ENCODE peak calls at places on chromosomes 3 and 15, in nine cellular contexts. S is HT-29; P is HT1080; I is activated T-helper 9 cell treated with anti-CD3 and anti-CD28 coated beads, Interleukin-2, amount 50 U/mL, for 16 hours; T is pons; D is activated CD4-positive, alpha-beta T cell treated with anti-CD3 and anti-CD28 coated beads for 24 hours; Q is lower lobe of right lung; H is NCI-H2029 treated with DMSO at 0.1 percent for 48 hours; N is ACHN. J is an unnamed sample.

GRCh38 chr3:189961525-189962161 is 159.1 kb downstream of the P3H2 start:
- DNase-seq in S (peak), P (peak), I (peak), T (peak), D (peak), Q (peak), H (peak), N (peak), J (peak)

GRCh38 chr3:121436641-121437040 is 109.1 kb downstream of the POLQ start:
- DNase-seq in S (no peak), P (peak), I (no peak), T (no peak), D (no peak), Q (no peak), H (peak), N (no peak), J (peak)

GRCh38 chr15:60128000-60128376 is 123.9 kb downstream of the FOXB1 start:
- DNase-seq in S (no peak), P (peak), I (no peak), T (peak), D (no peak), Q (no peak), H (no peak), N (no peak), J (no peak)

GRCh38 chr15:38042707-38043445 is 108.4 kb downstream of the TMCO5A start:
- DNase-seq in S (no peak), P (no peak), I (no peak), T (peak), D (no peak), Q (no peak), H (no peak), N (no peak), J (no peak)

GRCh38 chr15:79953951-79954444 is 17.0 kb downstream of the BCL2A1 start:
- DNase-seq in S (no peak), P (no peak), I (no peak), T (no peak), D (no peak), Q (no peak), H (no peak), N (no peak), J (no peak)

GRCh38 chr3:61857297-61857696 is 295.9 kb downstream of the PTPRG start:
- DNase-seq in S (no peak), P (no peak), I (no peak), T (no peak), D (no peak), Q (no peak), H (no peak), N (no peak), J (no peak)

GRCh38 chr3:122988507-122988906 is 39.1 kb downstream of the SEMA5B start:
- DNase-seq in S (no peak), P (no peak), I (no peak), T (no peak), D (no peak), Q (no peak), H (no peak), N (no peak), J (no peak)

GRCh38 chr15:96353931-96354730 is 23.6 kb downstream of the NR2F2 start:
- DNase-seq in S (no peak), P (no peak), I (no peak), T (no peak), D (no peak), Q (no peak), H (no peak), N (peak), J (no peak)

GRCh38 chr3:23480324-23480704 is 277.2 kb downstream of the UBE2E2 start:
- DNase-seq in S (no peak), P (no peak), I (no peak), T (peak), D (no peak), Q (no peak), H (no peak), N (no peak), J (no peak)

GRCh38 chr3:16252243-16252978 is 12.3 kb downstream of the DPH3 start:
- DNase-seq in S (no peak), P (peak), I (no peak), T (no peak), D (no peak), Q (no peak), H (no peak), N (no peak), J (no peak)

GRCh38 chr3:110989446-110989845 is 82.2 kb upstream of the NECTIN3 start:
- DNase-seq in S (no peak), P (no peak), I (no peak), T (no peak), D (no peak), Q (no peak), H (no peak), N (no peak), J (no peak)

GRCh38 chr15:74245342-74245931 is 9.3 kb downstream of the CCDC33 start:
- DNase-seq in S (peak), P (no peak), I (no peak), T (peak), D (peak), Q (no peak), H (peak), N (no peak), J (no peak)

J was measured in G401.